ENCODE peak calls at places on chromosomes 5 and 9, in six cellular contexts. G is esophagus squamous epithelium, Q is adrenal gland, K is heart left ventricle, E is breast epithelium, Z is stomach. T is an unnamed sample. For H3K4me1 and H3K27me3, the result is how much of the 10 kb centered on the place peaks cover.

GRCh38 chr5:36904677-36905076 is 28.1 kb downstream of the NIPBL start:
- DNase-seq in K (no peak), E (no peak), G (no peak), Q (no peak), Z (no peak), T (no peak)

GRCh38 chr9:97518909-97519307 is 17.4 kb downstream of the TMOD1 start:
- DNase-seq in E (no peak), G (no peak), K (no peak), Q (peak), Z (peak), T (peak)

GRCh38 chr9:74497750-74498615 is 848 bp downstream of the RORB start:
- DNase-seq in Q (peak), G (no peak), E (no peak), K (peak), Z (no peak), T (no peak)

GRCh38 chr9:130243015-130243881 is 22.3 kb upstream of the HMCN2 start:
- DNase-seq in K (peak), G (no peak), Q (peak), Z (peak), E (peak), T (peak)

GRCh38 chr5:8500426-8500825 is 631.5 kb downstream of the MTRR start:
- DNase-seq in Q (no peak), G (no peak), K (no peak), Z (no peak), E (no peak), T (no peak)

GRCh38 chr5:91122663-91123062 is 260.5 kb downstream of the ARRDC3 start:
- DNase-seq in G (no peak), K (no peak), E (no peak), Z (no peak), Q (no peak), T (no peak)

GRCh38 chr5:150644496-150644895 is 4.0 kb downstream of the SYNPO start:
- DNase-seq in E (no peak), Z (peak), K (peak), Q (peak), G (no peak), T (no peak)

GRCh38 chr5:55319481-55319880 is 11.7 kb downstream of the MTREX start:
- DNase-seq in G (no peak), K (no peak), Z (no peak), E (no peak), Q (no peak), T (no peak)

GRCh38 chr9:109934499-109935214 is 154.7 kb downstream of the PALM2AKAP2 start:
- DNase-seq in K (no peak), E (no peak), Z (no peak), Q (no peak), G (no peak), T (no peak)

GRCh38 chr9:113906411-113907110 is 30.5 kb downstream of the ZNF618 start:
- DNase-seq in Z (no peak), K (no peak), Q (no peak), E (peak), G (no peak), T (no peak)

GRCh38 chr5:77211013-77211690 is 672 bp downstream of the PDE8B start:
- DNase-seq in G (no peak), K (no peak), E (no peak), Z (no peak), Q (no peak), T (no peak)

GRCh38 chr5:165723931-165724330 is 2218.5 kb downstream of the MAT2B start:
- DNase-seq in Q (no peak), K (no peak), Z (no peak), G (no peak), E (no peak), T (no peak)

GRCh38 chr9:24071736-24072135 is 245.7 kb upstream of the ELAVL2 start:
- DNase-seq in Q (no peak), G (no peak), Z (no peak), K (no peak), E (no peak), T (no peak)

GRCh38 chr5:91288117-91288516 is 95.0 kb downstream of the ARRDC3 start:
- DNase-seq in Q (no peak), K (no peak), Z (no peak), G (no peak), E (no peak), T (no peak)

GRCh38 chr5:112240011-112240410 is 179.1 kb downstream of the EPB41L4A start:
- DNase-seq in Q (no peak), E (no peak), G (no peak), Z (no peak), K (no peak), T (no peak)

DNA sequence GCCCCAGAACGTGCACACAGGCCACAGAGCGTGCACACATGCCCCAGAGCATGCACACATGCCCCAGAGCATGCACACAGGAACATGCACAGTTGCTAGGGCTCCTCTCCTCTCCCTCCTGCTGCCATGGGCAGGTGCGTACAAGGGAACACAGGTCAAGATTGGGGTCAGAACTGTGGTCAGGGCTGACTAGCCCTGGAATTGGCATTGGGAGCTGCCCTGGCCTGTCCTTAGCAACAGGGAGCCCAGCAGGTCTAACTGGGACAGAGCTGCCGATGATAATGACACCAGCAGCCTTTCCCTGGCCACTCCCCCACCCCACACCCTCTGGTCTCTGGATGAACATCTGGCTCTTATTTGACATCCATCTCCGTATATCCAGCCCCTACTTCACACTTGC is 8.0 kb downstream of the PCDH1 start:
- DNase-seq in Q (no peak), Z (peak), G (no peak), E (no peak), K (no peak), T (peak)
- H3K4me1 ChIP-seq in Q (under half), Z (half or more), G (half or more), E (under half), K (under half), T (half or more)

GRCh38 chr5:163503106-163504090 is 2.0 kb upstream of the MAT2B start:
- DNase-seq in G (no peak), Q (peak), E (peak), K (peak), Z (peak), T (peak)
- TF ChIP-seq POLR2A in G (no peak), Q (peak), E (no peak), K (peak), Z (no peak), T (peak)

DNA sequence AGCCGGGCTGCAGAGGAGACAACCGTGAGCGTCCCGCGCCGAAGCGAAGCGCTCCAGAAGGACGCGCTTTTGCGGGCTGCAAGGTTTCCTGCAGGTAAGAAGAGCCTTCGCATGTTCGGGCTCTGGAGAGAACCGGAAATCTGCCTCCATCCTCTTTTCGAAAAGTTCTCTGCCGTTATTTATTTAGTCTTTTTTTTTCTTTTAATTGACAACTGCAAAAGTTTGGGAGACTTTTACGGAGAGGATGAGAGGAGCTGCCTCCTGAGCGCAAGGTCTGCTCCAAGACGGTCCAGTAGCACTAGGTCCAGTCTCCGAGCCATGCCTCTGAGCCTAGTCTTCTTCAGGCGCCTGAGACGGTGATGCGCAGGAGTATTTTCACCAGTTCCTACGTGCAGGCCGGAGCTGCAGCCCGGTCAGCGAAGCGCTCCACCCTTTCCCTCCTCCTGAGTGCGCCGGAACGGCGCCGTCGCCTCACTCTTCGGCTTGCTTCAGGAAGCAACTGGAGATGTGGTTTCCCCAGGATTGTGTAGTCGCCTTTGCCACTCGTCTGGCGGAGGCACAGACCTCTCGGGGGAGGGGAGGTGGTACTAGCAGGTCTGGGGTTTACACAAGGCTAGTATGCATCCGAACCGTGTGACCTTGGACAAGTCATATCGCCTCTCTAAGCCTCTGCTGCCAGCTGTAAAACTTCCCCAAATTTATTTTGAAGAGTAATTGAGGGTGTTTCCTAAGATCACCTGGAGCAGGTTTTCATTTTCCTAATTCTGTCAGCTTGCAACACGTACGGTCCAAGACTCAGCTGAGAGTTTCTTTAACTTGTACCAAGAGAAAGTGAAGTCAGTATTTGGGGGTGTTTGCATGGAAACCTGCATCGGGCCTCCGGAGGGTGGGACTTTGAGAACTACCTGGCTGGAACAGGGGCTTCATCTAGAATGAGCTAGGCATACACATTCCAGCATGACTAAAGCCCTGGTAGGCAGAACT is 4.5 kb downstream of the POU4F3 start:
- DNase-seq in Q (no peak), E (no peak), G (no peak), Z (no peak), K (no peak), T (no peak)
- H3K27me3 ChIP-seq in Q (half or more), E (under half), G (half or more), Z (half or more), K (half or more), T (half or more)

GRCh38 chr9:8903077-8903476 is 1103.5 kb upstream of the DMAC1 start:
- DNase-seq in Q (no peak), G (no peak), E (no peak), Z (no peak), K (no peak), T (no peak)
- H3K4me1 ChIP-seq in Q (under half), G (under half), E (under half), Z (under half), K (under half), T (under half)